ENCODE peak calls at places on chromosomes 5 and 9, in four cellular contexts. One of them, this sample, is unnamed.

GRCh38 chr5:86029308-86029707 is 588.4 kb upstream of the COX7C start:
- DNase-seq in neural progenitor cell: no peak
- DNase-seq in transverse colon: no peak
- DNase-seq in uterus: no peak
- DNase-seq in this sample: no peak

GRCh38 chr5:39566891-39567290 is 142.1 kb upstream of the DAB2 start:
- DNase-seq in neural progenitor cell: no peak
- DNase-seq in transverse colon: no peak
- DNase-seq in uterus: no peak
- DNase-seq in this sample: no peak

GRCh38 chr5:150158170-150158949 is 2.7 kb upstream of the PDGFRB start:
- DNase-seq in neural progenitor cell: no peak
- DNase-seq in transverse colon: no peak
- DNase-seq in uterus: peak; percentile 66
- DNase-seq in this sample: no peak

GRCh38 chr5:114361724-114362196 is at the start of gene KCNN2:
- DNase-seq in neural progenitor cell: peak; percentile 93
- DNase-seq in transverse colon: peak; percentile 77
- DNase-seq in uterus: peak; percentile 85
- DNase-seq in this sample: no peak

GRCh38 chr5:27144456-27144855 is 106.1 kb upstream of the CDH9 start:
- DNase-seq in neural progenitor cell: no peak
- DNase-seq in transverse colon: no peak
- DNase-seq in uterus: no peak
- DNase-seq in this sample: no peak

GRCh38 chr9:128532581-128532980 is 19.8 kb upstream of the SPTAN1 start:
- DNase-seq in neural progenitor cell: no peak
- DNase-seq in transverse colon: no peak
- DNase-seq in uterus: no peak
- DNase-seq in this sample: no peak

GRCh38 chr9:117178596-117179111 is 236.2 kb downstream of the ASTN2 start:
- DNase-seq in neural progenitor cell: peak; percentile 21
- DNase-seq in transverse colon: no peak
- DNase-seq in uterus: no peak
- DNase-seq in this sample: no peak

GRCh38 chr5:173932695-173933139 is 44.6 kb downstream of the CPEB4 start:
- DNase-seq in neural progenitor cell: no peak
- DNase-seq in transverse colon: no peak
- DNase-seq in uterus: no peak
- DNase-seq in this sample: no peak

GRCh38 chr5:133932441-133933168 is 35.8 kb downstream of the C5orf15 start:
- DNase-seq in neural progenitor cell: no peak
- DNase-seq in transverse colon: peak; percentile 18
- DNase-seq in uterus: no peak
- DNase-seq in this sample: no peak

GRCh38 chr9:4902135-4902475 is 83.0 kb upstream of the JAK2 start:
- DNase-seq in neural progenitor cell: no peak
- DNase-seq in transverse colon: no peak
- DNase-seq in uterus: no peak
- DNase-seq in this sample: no peak

GRCh38 chr5:20833081-20833627 is 845.2 kb upstream of the CDH18 start:
- DNase-seq in neural progenitor cell: no peak
- DNase-seq in transverse colon: no peak
- DNase-seq in uterus: no peak
- DNase-seq in this sample: no peak

GRCh38 chr5:59673438-59674058 is 220.0 kb downstream of the PDE4D start:
- DNase-seq in neural progenitor cell: peak; percentile 71
- DNase-seq in transverse colon: no peak
- DNase-seq in uterus: no peak
- DNase-seq in this sample: peak; percentile 10

GRCh38 chr9:107547772-107548297 is 58.3 kb upstream of the KLF4 start:
- DNase-seq in neural progenitor cell: no peak
- DNase-seq in transverse colon: no peak
- DNase-seq in uterus: peak; percentile 71
- DNase-seq in this sample: no peak

GRCh38 chr9:107547303-107547702 is 57.7 kb upstream of the KLF4 start:
- DNase-seq in neural progenitor cell: no peak
- DNase-seq in transverse colon: no peak
- DNase-seq in uterus: no peak
- DNase-seq in this sample: no peak

GRCh38 chr9:107546859-107547258 is 57.3 kb upstream of the KLF4 start:
- DNase-seq in neural progenitor cell: no peak
- DNase-seq in transverse colon: no peak
- DNase-seq in uterus: no peak
- DNase-seq in this sample: no peak

GRCh38 chr9:107545036-107545435 is 55.5 kb upstream of the KLF4 start:
- DNase-seq in neural progenitor cell: no peak
- DNase-seq in transverse colon: no peak
- DNase-seq in uterus: no peak
- DNase-seq in this sample: no peak

DNA sequence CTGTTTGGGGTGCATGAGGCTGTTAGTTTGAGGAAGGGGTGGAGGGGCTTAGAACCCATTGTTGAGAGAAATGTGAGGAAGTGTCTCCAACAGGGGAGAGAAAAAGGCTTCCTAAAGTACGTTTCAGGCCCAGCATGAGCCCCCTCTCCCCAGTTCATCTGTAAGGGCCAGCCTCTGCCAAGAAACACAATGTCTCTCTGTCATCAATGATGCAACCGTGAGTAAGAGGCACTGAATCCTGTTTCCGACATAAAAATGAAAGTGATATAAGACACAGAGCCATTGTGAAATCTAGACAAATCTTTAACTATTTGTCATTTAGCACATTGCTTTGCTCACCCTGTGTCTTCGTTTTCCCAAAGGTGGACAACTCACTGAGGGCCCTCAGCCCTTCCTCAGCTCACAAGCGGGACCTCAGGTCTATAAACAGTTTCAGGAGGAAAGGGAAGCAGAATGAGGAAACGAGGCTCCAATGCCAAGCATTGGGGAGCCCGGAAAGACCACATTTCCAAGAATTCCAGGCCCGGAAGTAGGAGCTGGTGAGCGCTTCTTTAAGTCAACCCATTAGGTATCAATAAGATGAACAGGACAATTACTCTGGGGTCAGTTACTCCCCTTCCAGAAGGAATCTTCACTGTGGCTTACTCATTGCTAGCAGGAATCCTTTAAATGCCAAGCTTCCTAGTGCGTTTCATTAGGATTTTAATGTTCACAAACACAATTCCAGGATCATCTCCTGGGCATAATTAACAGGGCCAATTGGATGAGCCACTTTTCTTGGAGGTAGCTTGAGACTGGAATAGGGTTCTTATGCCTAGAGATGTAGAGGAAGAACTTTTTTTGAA is 59.0 kb upstream of the KLF4 start:
- DNase-seq in neural progenitor cell: no peak
- DNase-seq in transverse colon: no peak
- DNase-seq in uterus: peak; percentile 81
- DNase-seq in this sample: no peak
- H3K4me3 ChIP-seq in neural progenitor cell: no peak overlapping the region
- H3K4me3 ChIP-seq in transverse colon: no peak overlapping the region
- H3K4me3 ChIP-seq in uterus: no peak overlapping the region
- H3K4me3 ChIP-seq in this sample: no peak overlapping the region

GRCh38 chr9:137758067-137758466 is 119.5 kb upstream of the CACNA1B start:
- DNase-seq in neural progenitor cell: no peak
- DNase-seq in transverse colon: no peak
- DNase-seq in uterus: no peak
- DNase-seq in this sample: no peak
- H3K36me3 ChIP-seq in neural progenitor cell: no peaks in the 10 kb centered on the region
- H3K36me3 ChIP-seq in transverse colon: peaks cover 19% of the 10 kb centered on the region
- H3K36me3 ChIP-seq in uterus: no peaks in the 10 kb centered on the region
- H3K36me3 ChIP-seq in this sample: peaks cover 29% of the 10 kb centered on the region

DNA sequence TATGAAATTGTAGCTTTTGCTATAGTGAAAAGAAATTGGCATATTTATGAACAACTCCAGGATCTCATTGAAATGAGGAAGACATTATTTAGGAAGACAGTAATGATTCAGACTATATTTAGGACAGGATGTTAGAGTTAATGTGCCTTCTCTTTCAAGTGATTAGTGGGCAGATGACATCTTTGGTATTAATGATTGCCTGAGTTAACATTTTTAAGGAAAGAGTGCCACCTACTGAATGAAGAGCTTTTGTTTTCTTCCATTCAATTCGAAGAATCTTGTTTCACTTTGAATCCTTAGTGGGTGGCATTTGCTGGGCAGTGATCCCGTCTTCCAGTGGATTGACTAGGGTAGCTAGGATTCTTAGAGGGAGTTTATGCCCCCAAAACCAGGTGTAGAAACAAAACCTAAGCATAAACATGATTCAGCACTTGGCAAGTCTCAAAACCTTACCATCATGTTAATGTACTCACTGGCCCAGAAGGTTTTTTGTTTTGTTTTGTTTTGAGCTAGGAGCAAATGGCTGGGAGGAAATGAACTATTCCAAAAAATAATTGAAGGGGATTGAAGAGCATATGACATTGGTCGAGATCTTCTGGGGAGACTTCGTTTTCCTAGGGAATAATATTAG is 23.2 kb downstream of the MAP3K1 start:
- DNase-seq in neural progenitor cell: peak; percentile 65
- DNase-seq in transverse colon: no peak
- DNase-seq in uterus: no peak
- DNase-seq in this sample: peak; percentile 64
- H3K4me3 ChIP-seq in neural progenitor cell: no peak overlapping the region
- H3K4me3 ChIP-seq in transverse colon: no peak overlapping the region
- H3K4me3 ChIP-seq in uterus: no peak overlapping the region
- H3K4me3 ChIP-seq in this sample: no peak overlapping the region

GRCh38 chr5:179822444-179822990 is 1.8 kb downstream of the SQSTM1 start:
- DNase-seq in neural progenitor cell: no peak
- DNase-seq in transverse colon: no peak
- DNase-seq in uterus: no peak
- DNase-seq in this sample: no peak
- H3K36me3 ChIP-seq in neural progenitor cell: no peaks in the 10 kb centered on the region
- H3K36me3 ChIP-seq in transverse colon: peaks cover 25% of the 10 kb centered on the region
- H3K36me3 ChIP-seq in uterus: no peaks in the 10 kb centered on the region
- H3K36me3 ChIP-seq in this sample: peaks cover 45% of the 10 kb centered on the region

GRCh38 chr5:43314724-43315123 is 1.5 kb upstream of the HMGCS1 start:
- DNase-seq in neural progenitor cell: no peak
- DNase-seq in transverse colon: no peak
- DNase-seq in uterus: no peak
- DNase-seq in this sample: no peak

GRCh38 chr5:43313035-43313853 is at the start of gene HMGCS1:
- DNase-seq in neural progenitor cell: peak; percentile 98
- DNase-seq in transverse colon: peak; percentile 99
- DNase-seq in uterus: peak; percentile 98
- DNase-seq in this sample: peak; percentile 99

GRCh38 chr5:43312699-43313034 is 545 bp downstream of the HMGCS1 start:
- DNase-seq in neural progenitor cell: no peak
- DNase-seq in transverse colon: no peak
- DNase-seq in uterus: no peak
- DNase-seq in this sample: no peak

GRCh38 chr5:43315262-43315661 is 2.0 kb upstream of the HMGCS1 start:
- DNase-seq in neural progenitor cell: no peak
- DNase-seq in transverse colon: no peak
- DNase-seq in uterus: no peak
- DNase-seq in this sample: no peak

GRCh38 chr5:43313854-43314457 is 744 bp upstream of the HMGCS1 start:
- DNase-seq in neural progenitor cell: peak; percentile 50
- DNase-seq in transverse colon: no peak
- DNase-seq in uterus: peak; percentile 28
- DNase-seq in this sample: no peak
- H3K4me3 ChIP-seq in neural progenitor cell: peak overlapping the region; percentile 24
- H3K4me3 ChIP-seq in transverse colon: peak overlapping the region; percentile 78
- H3K4me3 ChIP-seq in uterus: peak overlapping the region; percentile 94
- H3K4me3 ChIP-seq in this sample: peak overlapping the region; percentile 41

This sample was measured in CD4-positive, alpha-beta memory T cell.